ENCODE peak calls at places on chromosomes 13 and 19, in six cellular contexts. J is psoas muscle; X is CD4-positive, CD25-positive, alpha-beta regulatory T cell; Y is CD8-positive, alpha-beta memory T cell; Q is thoracic aorta; E is CD8-positive, alpha-beta T cell. A is an unnamed sample.

GRCh38 chr19:18975011-18975410 is 34.0 kb upstream of the HOMER3 start:
- DNase-seq in J (no peak), X (no peak), Y (no peak), Q (no peak), E (no peak), A (no peak)

GRCh38 chr19:47263169-47263560 is 6.8 kb downstream of the CCDC9 start:
- DNase-seq in J (no peak), X (no peak), Y (no peak), Q (no peak), E (no peak), A (no peak)

GRCh38 chr19:20968092-20968491 is 45.0 kb downstream of the ZNF85 start:
- DNase-seq in J (no peak), X (no peak), Y (no peak), Q (no peak), E (no peak), A (no peak)

GRCh38 chr19:3324405-3324856 is 42.0 kb upstream of the NFIC start:
- DNase-seq in J (peak; percentile 63), X (peak; percentile 53), Y (peak; percentile 55), Q (no peak), E (peak; percentile 66), A (peak; percentile 75)

GRCh38 chr19:30214651-30215051 is 157.5 kb upstream of the ZNF536 start:
- DNase-seq in J (no peak), X (no peak), Y (no peak), Q (no peak), E (no peak), A (no peak)

GRCh38 chr13:80757694-80758093 is 416.8 kb upstream of the SPRY2 start:
- DNase-seq in J (no peak), X (no peak), Y (no peak), Q (no peak), E (no peak), A (no peak)

GRCh38 chr13:113124211-113125025 is 1.8 kb downstream of the F10 start:
- DNase-seq in J (no peak), X (no peak), Y (no peak), Q (no peak), E (no peak), A (no peak)

GRCh38 chr19:17311455-17312248 is 2.3 kb downstream of the DDA1 start:
- DNase-seq in J (no peak), X (no peak), Y (no peak), Q (no peak), E (no peak), A (no peak)

GRCh38 chr19:13083627-13084026 is 19.0 kb downstream of the LYL1 start:
- DNase-seq in J (no peak), X (no peak), Y (no peak), Q (no peak), E (no peak), A (no peak)

GRCh38 chr19:10118960-10119359 is 739 bp downstream of the EIF3G start:
- DNase-seq in J (no peak), X (no peak), Y (no peak), Q (no peak), E (no peak), A (no peak)

GRCh38 chr13:94120878-94121277 is 358.6 kb downstream of the DCT start:
- DNase-seq in J (no peak), X (no peak), Y (no peak), Q (no peak), E (no peak), A (no peak)

GRCh38 chr13:99028890-99029289 is 51.0 kb upstream of the DOCK9 start:
- DNase-seq in J (no peak), X (no peak), Y (peak; percentile 34), Q (no peak), E (no peak), A (no peak)

GRCh38 chr13:33927315-33927714 is 109.4 kb downstream of the RFC3 start:
- DNase-seq in J (no peak), X (no peak), Y (no peak), Q (no peak), E (no peak), A (no peak)

GRCh38 chr19:873084-874019 is 13.9 kb downstream of the CFD start:
- DNase-seq in J (no peak), X (peak; percentile 55), Y (peak; percentile 80), Q (no peak), E (peak; percentile 74), A (peak; percentile 67)

GRCh38 chr13:48291730-48292129 is 11.8 kb upstream of the RB1 start:
- DNase-seq in J (no peak), X (no peak), Y (no peak), Q (no peak), E (no peak), A (no peak)

GRCh38 chr19:36821758-36822157 is 16.4 kb downstream of the ZNF790 start:
- DNase-seq in J (no peak), X (no peak), Y (no peak), Q (no peak), E (no peak), A (no peak)
- H3K9me3 ChIP-seq in J (peaks cover 96% of the 10 kb centered on the region), X (peaks cover 98% of the 10 kb centered on the region), Y (peaks cover 62% of the 10 kb centered on the region), Q (peaks cover 96% of the 10 kb centered on the region), E (peaks cover 76% of the 10 kb centered on the region), A (peaks cover 45% of the 10 kb centered on the region)

DNA sequence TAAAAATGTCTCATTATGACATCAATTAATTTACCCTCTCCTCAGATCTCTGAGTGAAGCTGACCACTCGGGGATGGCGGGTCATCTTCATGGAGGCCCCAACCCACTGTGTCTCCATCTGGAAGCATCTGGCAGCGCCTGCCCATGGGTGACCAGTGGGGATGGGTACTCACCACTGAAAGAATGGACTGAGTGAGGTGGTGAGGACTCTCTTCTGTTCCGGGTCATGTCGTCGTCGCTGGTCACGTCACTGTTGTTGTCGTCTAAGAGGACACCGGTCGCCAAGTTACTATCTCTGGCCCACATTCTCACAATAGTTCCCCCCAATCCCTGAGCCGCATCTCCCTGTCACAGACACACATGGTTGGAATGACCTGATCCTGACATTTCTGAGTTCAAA is 17.1 kb downstream of the PEG3 start:
- DNase-seq in J (no peak), X (no peak), Y (no peak), Q (no peak), E (no peak), A (no peak)
- H3K9me3 ChIP-seq in J (no peaks in the 10 kb centered on the region), X (peaks cover 52% of the 10 kb centered on the region), Y (no peaks in the 10 kb centered on the region), Q (no peaks in the 10 kb centered on the region), E (no peaks in the 10 kb centered on the region), A (no peaks in the 10 kb centered on the region)

GRCh38 chr13:19183676-19184075 is 2.1 kb upstream of the TUBA3C start:
- DNase-seq in J (no peak), X (no peak), Y (no peak), Q (no peak), E (no peak), A (no peak)

GRCh38 chr13:19181021-19181620 is 503 bp downstream of the TUBA3C start:
- DNase-seq in J (no peak), X (no peak), Y (no peak), Q (no peak), E (no peak), A (no peak)

GRCh38 chr13:19181621-19182485 is at the start of gene TUBA3C:
- DNase-seq in J (no peak), X (no peak), Y (no peak), Q (no peak), E (no peak), A (no peak)

GRCh38 chr13:19184176-19184575 is 2.6 kb upstream of the TUBA3C start:
- DNase-seq in J (no peak), X (no peak), Y (no peak), Q (no peak), E (no peak), A (no peak)

DNA sequence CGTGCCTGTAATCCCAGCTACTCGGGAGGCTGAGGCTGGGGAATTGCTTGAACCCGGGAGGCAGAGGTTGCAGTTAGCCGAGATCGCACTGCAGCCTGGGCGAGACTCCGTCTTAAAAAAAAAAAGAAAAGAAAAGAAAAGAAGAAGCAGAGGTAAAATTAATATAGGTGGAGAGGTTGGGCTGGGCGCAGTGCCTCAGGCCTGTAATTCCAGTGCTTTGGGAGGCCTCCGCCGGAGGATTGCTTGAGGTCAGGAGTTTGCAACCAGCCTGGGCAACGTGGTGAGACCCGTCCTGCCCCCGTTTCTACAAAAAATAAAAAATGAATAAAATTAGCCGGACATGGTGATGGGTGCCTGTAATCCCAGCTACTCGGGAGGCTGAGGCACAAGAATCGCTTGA is 912 bp upstream of the TUBA3C start:
- DNase-seq in J (no peak), X (no peak), Y (no peak), Q (no peak), E (no peak), A (no peak)
- H3K9me3 ChIP-seq in J (no peaks in the 10 kb centered on the region), X (no peaks in the 10 kb centered on the region), Y (no peaks in the 10 kb centered on the region), Q (no peaks in the 10 kb centered on the region), E (no peaks in the 10 kb centered on the region), A (no peaks in the 10 kb centered on the region)

DNA sequence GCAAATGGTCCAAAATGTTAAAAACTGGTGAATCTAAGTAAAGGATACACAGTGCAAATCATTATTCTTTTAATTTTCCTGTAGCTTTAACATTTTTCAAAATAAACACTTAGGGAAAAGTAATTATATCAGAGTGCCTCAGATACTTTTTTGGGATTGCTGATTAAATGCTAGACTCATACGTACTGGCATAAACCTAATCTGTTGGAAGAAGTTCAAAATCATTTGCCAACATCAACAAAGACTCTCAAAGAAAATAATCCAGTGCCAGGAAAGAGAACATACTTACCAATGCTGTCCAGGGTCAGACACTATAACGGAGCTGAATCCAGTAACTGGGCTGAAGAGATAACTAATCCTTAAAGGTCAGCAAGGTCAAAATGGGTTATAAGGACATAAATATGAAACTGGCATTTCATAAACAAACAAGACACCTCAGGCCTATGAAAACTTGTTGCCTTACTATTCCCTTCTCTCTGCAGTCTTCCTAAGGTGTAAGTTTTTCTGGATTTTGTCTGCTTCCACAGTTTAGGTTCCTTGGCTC is 3.3 kb upstream of the ZNF420 start:
- DNase-seq in J (no peak), X (no peak), Y (no peak), Q (no peak), E (no peak), A (no peak)
- H3K9me3 ChIP-seq in J (peaks cover 30% of the 10 kb centered on the region), X (peaks cover 3% of the 10 kb centered on the region), Y (no peaks in the 10 kb centered on the region), Q (peaks cover 5% of the 10 kb centered on the region), E (no peaks in the 10 kb centered on the region), A (no peaks in the 10 kb centered on the region)

GRCh38 chr19:22502766-22503165 is 80.6 kb upstream of the ZNF98 start:
- DNase-seq in J (no peak), X (no peak), Y (no peak), Q (no peak), E (no peak), A (no peak)
- H3K9me3 ChIP-seq in J (peaks cover 5% of the 10 kb centered on the region), X (peaks cover 61% of the 10 kb centered on the region), Y (peaks cover 6% of the 10 kb centered on the region), Q (peaks cover 87% of the 10 kb centered on the region), E (no peaks in the 10 kb centered on the region), A (no peaks in the 10 kb centered on the region)

GRCh38 chr13:111413407-111414187 is 93.2 kb downstream of the TEX29 start:
- DNase-seq in J (no peak), X (no peak), Y (no peak), Q (no peak), E (no peak), A (no peak)

GRCh38 chr13:111415216-111415615 is 94.8 kb downstream of the TEX29 start:
- DNase-seq in J (no peak), X (no peak), Y (no peak), Q (no peak), E (no peak), A (no peak)

GRCh38 chr13:111412251-111412650 is 91.8 kb downstream of the TEX29 start:
- DNase-seq in J (no peak), X (no peak), Y (no peak), Q (no peak), E (no peak), A (no peak)

GRCh38 chr13:111415765-111416164 is 95.3 kb downstream of the TEX29 start:
- DNase-seq in J (no peak), X (no peak), Y (no peak), Q (no peak), E (no peak), A (no peak)

GRCh38 chr13:111414341-111414740 is 93.9 kb downstream of the TEX29 start:
- DNase-seq in J (no peak), X (no peak), Y (no peak), Q (no peak), E (no peak), A (no peak)
- H3K9me3 ChIP-seq in J (no peaks in the 10 kb centered on the region), X (no peaks in the 10 kb centered on the region), Y (no peaks in the 10 kb centered on the region), Q (no peaks in the 10 kb centered on the region), E (no peaks in the 10 kb centered on the region), A (no peaks in the 10 kb centered on the region)

A was measured in T-helper 17 cell.